ENCODE peak calls at places on chromosomes 11 and 22, in seven cellular contexts. R, J, S, Y, K, I and D are unnamed samples.

GRCh38 chr11:86369668-86370067 is 5.0 kb upstream of the CCDC81 start:
- DNase-seq in S (no peak), I (no peak), K (no peak), J (no peak), Y (no peak), R (no peak), D (no peak)

GRCh38 chr22:41360126-41360525 is 21.6 kb upstream of the TEF start:
- DNase-seq in S (no peak), K (no peak), Y (no peak), J (no peak), R (no peak), I (no peak), D (no peak)

GRCh38 chr22:29936186-29936585 is 53.2 kb downstream of the MTMR3 start:
- DNase-seq in K (no peak), S (no peak), J (no peak), R (no peak), Y (no peak), I (no peak), D (no peak)

GRCh38 chr11:125146232-125146631 is 18.3 kb upstream of the PKNOX2 start:
- DNase-seq in J (no peak), K (no peak), Y (no peak), I (no peak), S (no peak), R (no peak), D (no peak)

GRCh38 chr11:66008468-66009101 is 3.2 kb upstream of the CST6 start:
- DNase-seq in K (no peak), J (no peak), R (no peak), Y (peak; percentile 53), I (no peak), S (no peak), D (no peak)

GRCh38 chr22:18091916-18092526 is 14.2 kb downstream of the PEX26 start:
- DNase-seq in J (peak; percentile 58), I (no peak), S (no peak), Y (no peak), R (no peak), K (no peak), D (no peak)

GRCh38 chr22:27372969-27373670 is 428.4 kb downstream of the MN1 start:
- DNase-seq in S (no peak), J (no peak), I (peak; percentile 68), K (no peak), Y (peak; percentile 83), R (no peak), D (no peak)

GRCh38 chr11:102900346-102900745 is 25.6 kb upstream of the MMP12 start:
- DNase-seq in I (no peak), J (no peak), Y (no peak), S (no peak), K (no peak), R (no peak), D (no peak)

GRCh38 chr11:3206128-3206921 is 12.3 kb downstream of the MRGPRG start:
- DNase-seq in J (no peak), S (no peak), Y (no peak), I (no peak), K (no peak), R (no peak), D (peak; percentile 47)